ENCODE peak calls at places on chromosomes 16 and 17, in four cellular contexts. C is A549, B is HepG2, G is K562. F is an unnamed sample.

GRCh38 chr17:44083250-44083849 is 12.8 kb downstream of the G6PC3 start:
- DNase-seq in G (no peak), C (peak), B (peak), F (peak)

GRCh38 chr17:50923611-50924010 is 57.5 kb upstream of the TOB1 start:
- DNase-seq in C (no peak), B (no peak), G (no peak), F (no peak)

GRCh38 chr17:79968116-79968515 is 67.6 kb downstream of the TBC1D16 start:
- DNase-seq in C (no peak), B (no peak), G (no peak), F (no peak)

GRCh38 chr16:74774223-74775139 is at the start of gene FA2H:
- DNase-seq in B (peak), C (peak), G (peak), F (peak)

GRCh38 chr17:27538156-27538955 is 82.1 kb downstream of the KSR1 start:
- DNase-seq in G (no peak), C (no peak), B (no peak), F (no peak)

GRCh38 chr17:58531661-58532554 is 17.5 kb upstream of the MTMR4 start:
- DNase-seq in C (no peak), G (peak), B (no peak), F (peak)

GRCh38 chr17:39747745-39748144 is 10.0 kb downstream of the GRB7 start:
- DNase-seq in C (no peak), G (no peak), B (no peak), F (no peak)

GRCh38 chr17:44210342-44211192 is 8.9 kb downstream of the UBTF start:
- DNase-seq in G (peak), C (peak), B (no peak), F (peak)

GRCh38 chr16:68287276-68288251 is 23.2 kb downstream of the SLC7A6OS start:
- DNase-seq in B (no peak), G (no peak), C (no peak), F (no peak)

GRCh38 chr16:54812229-54812628 is 118.4 kb upstream of the IRX5 start:
- DNase-seq in C (no peak), B (peak), G (no peak), F (no peak)

GRCh38 chr16:14445935-14446715 is 183.9 kb downstream of the PARN start:
- DNase-seq in C (no peak), B (no peak), G (no peak), F (no peak)

GRCh38 chr17:39191750-39192510 is 5.5 kb downstream of the CACNB1 start:
- DNase-seq in G (no peak), C (no peak), B (no peak), F (no peak)

GRCh38 chr17:48542956-48543853 is 1.7 kb downstream of the HOXB2 start:
- DNase-seq in C (peak), G (peak), B (no peak), F (peak)

GRCh38 chr16:86490859-86491642 is 19.3 kb upstream of the FOXF1 start:
- DNase-seq in B (no peak), G (no peak), C (no peak), F (no peak)

DNA sequence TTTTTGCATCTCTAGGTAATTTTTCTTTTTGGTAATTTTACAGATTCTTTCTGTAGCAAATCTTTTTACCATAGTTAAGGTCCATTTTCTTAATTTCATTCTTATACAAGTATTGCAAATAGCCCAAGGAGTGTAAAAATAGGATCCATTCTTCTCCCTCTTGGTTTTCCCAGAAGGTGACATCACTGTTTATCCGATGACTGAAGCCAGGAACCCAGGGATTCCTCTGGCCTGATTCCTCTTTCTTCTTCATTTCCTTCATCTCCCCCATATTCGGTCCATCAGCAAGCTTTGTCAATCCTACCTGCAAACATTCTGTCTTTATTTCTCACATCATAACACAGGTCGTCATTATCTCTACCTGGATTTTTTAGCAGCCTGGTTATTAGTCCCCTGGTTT is 5.3 kb downstream of the RBBP6 start:
- DNase-seq in C (no peak), G (no peak), B (no peak), F (no peak)
- TF ChIP-seq NR3C1 in C (no peak), G (no peak), B (no peak), F (no peak)

GRCh38 chr16:46650224-46650623 is 29.0 kb upstream of the SHCBP1 start:
- DNase-seq in B (no peak), G (no peak), C (no peak), F (no peak)
- TF ChIP-seq NR3C1 in B (no peak), G (no peak), C (no peak), F (no peak)

GRCh38 chr17:66829386-66829864 is 5.5 kb upstream of the CACNG5 start:
- DNase-seq in C (no peak), G (peak), B (peak), F (peak)
- TF ChIP-seq NR3C1 in C (no peak), G (no peak), B (no peak), F (no peak)

GRCh38 chr16:12449374-12449773 is 354.3 kb downstream of the CPPED1 start:
- DNase-seq in C (no peak), G (no peak), B (no peak), F (no peak)

GRCh38 chr16:12452549-12452948 is 351.1 kb downstream of the CPPED1 start:
- DNase-seq in B (no peak), G (no peak), C (no peak), F (no peak)

GRCh38 chr16:12453832-12454231 is 349.9 kb downstream of the CPPED1 start:
- DNase-seq in C (no peak), B (no peak), G (no peak), F (no peak)

GRCh38 chr16:12450381-12450780 is 353.3 kb downstream of the CPPED1 start:
- DNase-seq in G (no peak), B (no peak), C (no peak), F (no peak)

GRCh38 chr16:12449795-12450194 is 353.9 kb downstream of the CPPED1 start:
- DNase-seq in C (no peak), B (no peak), G (no peak), F (no peak)
- TF ChIP-seq NR3C1 in C (no peak), B (no peak), G (no peak), F (no peak)